ENCODE peak calls at places on chromosomes 12 and 14, in five cellular contexts. One of them, this sample, is unnamed.
A peak's percentile ranks its signal among the peaks of the same experiment; 100 is the strongest.

GRCh38 chr12:21751517-21751916 is 23.0 kb downstream of the KCNJ8 start:
- DNase-seq in left lung: no peak
- DNase-seq in PC-3: no peak
- DNase-seq in HepG2: no peak
- DNase-seq in left ventricle myocardium inferior: no peak
- DNase-seq in this sample: no peak

GRCh38 chr12:27193854-27194544 is 50.1 kb upstream of the STK38L start:
- DNase-seq in left lung: no peak
- DNase-seq in PC-3: no peak
- DNase-seq in HepG2: no peak
- DNase-seq in left ventricle myocardium inferior: peak; percentile 49
- DNase-seq in this sample: peak; percentile 93

GRCh38 chr14:79011091-79011919 is 841.1 kb downstream of the NRXN3 start:
- DNase-seq in left lung: no peak
- DNase-seq in PC-3: peak; percentile 85
- DNase-seq in HepG2: peak; percentile 8
- DNase-seq in left ventricle myocardium inferior: no peak
- DNase-seq in this sample: no peak

GRCh38 chr12:1518486-1518762 is 76.0 kb downstream of the FBXL14 start:
- DNase-seq in left lung: no peak
- DNase-seq in PC-3: no peak
- DNase-seq in HepG2: no peak
- DNase-seq in left ventricle myocardium inferior: no peak
- DNase-seq in this sample: no peak

GRCh38 chr14:74577247-74577947 is 34.6 kb downstream of the LTBP2 start:
- DNase-seq in left lung: no peak
- DNase-seq in PC-3: no peak
- DNase-seq in HepG2: no peak
- DNase-seq in left ventricle myocardium inferior: no peak
- DNase-seq in this sample: no peak

GRCh38 chr12:34406228-34406995 is 384.1 kb downstream of the ALG10 start:
- DNase-seq in left lung: peak; percentile 32
- DNase-seq in PC-3: no peak
- DNase-seq in HepG2: no peak
- DNase-seq in left ventricle myocardium inferior: peak; percentile 3
- DNase-seq in this sample: peak; percentile 42

GRCh38 chr14:105330491-105330895 is 15.9 kb downstream of the PACS2 start:
- DNase-seq in left lung: peak; percentile 71
- DNase-seq in PC-3: peak; percentile 20
- DNase-seq in HepG2: no peak
- DNase-seq in left ventricle myocardium inferior: no peak
- DNase-seq in this sample: no peak

GRCh38 chr12:115407036-115407435 is 723.1 kb upstream of the TBX3 start:
- DNase-seq in left lung: no peak
- DNase-seq in PC-3: no peak
- DNase-seq in HepG2: no peak
- DNase-seq in left ventricle myocardium inferior: no peak
- DNase-seq in this sample: no peak

GRCh38 chr12:54967461-54967860 is 17.1 kb downstream of the TESPA1 start:
- DNase-seq in left lung: no peak
- DNase-seq in PC-3: no peak
- DNase-seq in HepG2: no peak
- DNase-seq in left ventricle myocardium inferior: no peak
- DNase-seq in this sample: no peak

GRCh38 chr12:89695830-89696229 is 12.8 kb downstream of the ATP2B1 start:
- DNase-seq in left lung: no peak
- DNase-seq in PC-3: no peak
- DNase-seq in HepG2: no peak
- DNase-seq in left ventricle myocardium inferior: no peak
- DNase-seq in this sample: no peak

GRCh38 chr12:53327435-53328042 is 6.1 kb upstream of the AAAS start:
- DNase-seq in left lung: no peak
- DNase-seq in PC-3: peak; percentile 40
- DNase-seq in HepG2: no peak
- DNase-seq in left ventricle myocardium inferior: no peak
- DNase-seq in this sample: no peak

GRCh38 chr14:103086771-103087342 is 2.8 kb downstream of the LBHD2 start:
- DNase-seq in left lung: peak; percentile 65
- DNase-seq in PC-3: no peak
- DNase-seq in HepG2: no peak
- DNase-seq in left ventricle myocardium inferior: no peak
- DNase-seq in this sample: no peak

GRCh38 chr14:68548194-68549056 is 244.4 kb downstream of the ZFP36L1 start:
- DNase-seq in left lung: peak; percentile 73
- DNase-seq in PC-3: peak; percentile 97
- DNase-seq in HepG2: no peak
- DNase-seq in left ventricle myocardium inferior: peak; percentile 90
- DNase-seq in this sample: peak; percentile 70

GRCh38 chr12:16605666-16606116 is 271 bp downstream of the LMO3 start:
- DNase-seq in left lung: peak; percentile 59
- DNase-seq in PC-3: peak; percentile 12
- DNase-seq in HepG2: peak; percentile 9
- DNase-seq in left ventricle myocardium inferior: no peak
- DNase-seq in this sample: no peak

GRCh38 chr14:68513137-68513536 is 279.7 kb downstream of the ZFP36L1 start:
- DNase-seq in left lung: no peak
- DNase-seq in PC-3: no peak
- DNase-seq in HepG2: no peak
- DNase-seq in left ventricle myocardium inferior: no peak
- DNase-seq in this sample: no peak

GRCh38 chr14:79373451-79373850 is 837.9 kb downstream of the DIO2 start:
- DNase-seq in left lung: no peak
- DNase-seq in PC-3: no peak
- DNase-seq in HepG2: no peak
- DNase-seq in left ventricle myocardium inferior: no peak
- DNase-seq in this sample: no peak

GRCh38 chr14:90513151-90514014 is 116.6 kb downstream of the CALM1 start:
- DNase-seq in left lung: peak; percentile 90
- DNase-seq in PC-3: peak; percentile 90
- DNase-seq in HepG2: peak; percentile 93
- DNase-seq in left ventricle myocardium inferior: peak; percentile 85
- DNase-seq in this sample: peak; percentile 78

GRCh38 chr12:130592641-130593040 is 123.5 kb downstream of the RIMBP2 start:
- DNase-seq in left lung: no peak
- DNase-seq in PC-3: no peak
- DNase-seq in HepG2: no peak
- DNase-seq in left ventricle myocardium inferior: no peak
- DNase-seq in this sample: no peak

GRCh38 chr12:131383741-131384543 is 326.9 kb upstream of the SFSWAP start:
- DNase-seq in left lung: no peak
- DNase-seq in PC-3: no peak
- DNase-seq in HepG2: no peak
- DNase-seq in left ventricle myocardium inferior: no peak
- DNase-seq in this sample: peak; percentile 47

DNA sequence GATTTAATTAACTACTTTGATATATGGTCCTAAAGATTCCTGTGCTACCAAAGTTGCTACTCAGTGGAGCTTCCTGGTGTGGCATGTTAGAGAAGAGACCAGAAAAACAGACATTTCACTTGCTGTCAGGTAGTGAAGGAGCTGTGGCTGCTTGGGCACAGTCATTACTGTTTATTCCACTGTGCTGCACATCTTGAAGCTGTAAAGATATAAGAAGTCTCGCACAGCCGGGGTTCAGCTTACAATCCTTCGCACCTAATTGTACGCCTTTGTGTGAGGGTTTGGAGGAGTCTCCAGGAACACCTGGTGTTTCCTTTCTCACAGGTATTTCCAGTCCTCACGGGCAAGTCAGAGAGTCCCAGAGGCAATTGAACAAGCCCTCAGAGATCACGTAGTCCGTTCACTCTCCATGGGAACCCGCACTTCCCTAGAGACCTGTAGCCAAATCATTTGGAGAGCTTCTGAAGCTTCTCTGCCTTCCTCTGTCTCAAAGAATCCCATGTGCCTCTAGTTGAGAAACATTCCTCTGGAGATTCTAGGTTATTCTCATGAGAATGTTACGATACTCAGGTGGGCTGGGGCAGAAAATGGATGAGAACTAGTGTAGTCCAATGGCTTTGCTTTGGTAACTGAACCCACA is 4.1 kb downstream of the EVL start:
- DNase-seq in left lung: no peak
- DNase-seq in PC-3: no peak
- DNase-seq in HepG2: no peak
- DNase-seq in left ventricle myocardium inferior: no peak
- DNase-seq in this sample: no peak
- H3K27ac ChIP-seq in left lung: no peak overlapping the region
- H3K27ac ChIP-seq in PC-3: peak overlapping the region; percentile 88
- H3K27ac ChIP-seq in HepG2: no peak overlapping the region
- H3K27ac ChIP-seq in left ventricle myocardium inferior: no peak overlapping the region
- H3K27ac ChIP-seq in this sample: no peak overlapping the region

GRCh38 chr14:60637138-60637489 is 12.2 kb downstream of the SIX1 start:
- DNase-seq in left lung: no peak
- DNase-seq in PC-3: no peak
- DNase-seq in HepG2: no peak
- DNase-seq in left ventricle myocardium inferior: no peak
- DNase-seq in this sample: no peak
- H3K27me3 ChIP-seq in left lung: peaks cover 95% of the 10 kb centered on the region
- H3K27me3 ChIP-seq in PC-3: no peaks in the 10 kb centered on the region
- H3K27me3 ChIP-seq in HepG2: no peaks in the 10 kb centered on the region
- H3K27me3 ChIP-seq in left ventricle myocardium inferior: peaks cover 99% of the 10 kb centered on the region
- H3K27me3 ChIP-seq in this sample: peaks cover 3% of the 10 kb centered on the region

GRCh38 chr12:31324845-31325523 is 966 bp downstream of the SINHCAF start:
- DNase-seq in left lung: peak; percentile 87
- DNase-seq in PC-3: peak; percentile 47
- DNase-seq in HepG2: no peak
- DNase-seq in left ventricle myocardium inferior: peak; percentile 42
- DNase-seq in this sample: peak; percentile 9
- H3K4me1 ChIP-seq in left lung: no peaks in the 10 kb centered on the region
- H3K4me1 ChIP-seq in PC-3: peaks cover 25% of the 10 kb centered on the region
- H3K4me1 ChIP-seq in HepG2: peaks cover 42% of the 10 kb centered on the region
- H3K4me1 ChIP-seq in left ventricle myocardium inferior: peaks cover 43% of the 10 kb centered on the region
- H3K4me1 ChIP-seq in this sample: no peaks in the 10 kb centered on the region

GRCh38 chr12:122965356-122965755 is 907 bp downstream of the ABCB9 start:
- DNase-seq in left lung: no peak
- DNase-seq in PC-3: no peak
- DNase-seq in HepG2: no peak
- DNase-seq in left ventricle myocardium inferior: no peak
- DNase-seq in this sample: no peak
- H3K27ac ChIP-seq in left lung: no peak overlapping the region
- H3K27ac ChIP-seq in PC-3: no peak overlapping the region
- H3K27ac ChIP-seq in HepG2: no peak overlapping the region
- H3K27ac ChIP-seq in left ventricle myocardium inferior: peak overlapping the region; percentile 62
- H3K27ac ChIP-seq in this sample: peak overlapping the region; percentile 14

GRCh38 chr12:57623385-57623784 is 9.6 kb downstream of the B4GALNT1 start:
- DNase-seq in left lung: no peak
- DNase-seq in PC-3: no peak
- DNase-seq in HepG2: no peak
- DNase-seq in left ventricle myocardium inferior: no peak
- DNase-seq in this sample: no peak

GRCh38 chr12:57622293-57623245 is 10.4 kb downstream of the B4GALNT1 start:
- DNase-seq in left lung: no peak
- DNase-seq in PC-3: no peak
- DNase-seq in HepG2: no peak
- DNase-seq in left ventricle myocardium inferior: no peak
- DNase-seq in this sample: no peak

GRCh38 chr12:57620936-57621496 is 9.8 kb downstream of the ARHGEF25 start:
- DNase-seq in left lung: peak; percentile 85
- DNase-seq in PC-3: no peak
- DNase-seq in HepG2: no peak
- DNase-seq in left ventricle myocardium inferior: no peak
- DNase-seq in this sample: no peak

GRCh38 chr12:57620245-57620935 is 9.2 kb downstream of the ARHGEF25 start:
- DNase-seq in left lung: no peak
- DNase-seq in PC-3: no peak
- DNase-seq in HepG2: no peak
- DNase-seq in left ventricle myocardium inferior: no peak
- DNase-seq in this sample: no peak

DNA sequence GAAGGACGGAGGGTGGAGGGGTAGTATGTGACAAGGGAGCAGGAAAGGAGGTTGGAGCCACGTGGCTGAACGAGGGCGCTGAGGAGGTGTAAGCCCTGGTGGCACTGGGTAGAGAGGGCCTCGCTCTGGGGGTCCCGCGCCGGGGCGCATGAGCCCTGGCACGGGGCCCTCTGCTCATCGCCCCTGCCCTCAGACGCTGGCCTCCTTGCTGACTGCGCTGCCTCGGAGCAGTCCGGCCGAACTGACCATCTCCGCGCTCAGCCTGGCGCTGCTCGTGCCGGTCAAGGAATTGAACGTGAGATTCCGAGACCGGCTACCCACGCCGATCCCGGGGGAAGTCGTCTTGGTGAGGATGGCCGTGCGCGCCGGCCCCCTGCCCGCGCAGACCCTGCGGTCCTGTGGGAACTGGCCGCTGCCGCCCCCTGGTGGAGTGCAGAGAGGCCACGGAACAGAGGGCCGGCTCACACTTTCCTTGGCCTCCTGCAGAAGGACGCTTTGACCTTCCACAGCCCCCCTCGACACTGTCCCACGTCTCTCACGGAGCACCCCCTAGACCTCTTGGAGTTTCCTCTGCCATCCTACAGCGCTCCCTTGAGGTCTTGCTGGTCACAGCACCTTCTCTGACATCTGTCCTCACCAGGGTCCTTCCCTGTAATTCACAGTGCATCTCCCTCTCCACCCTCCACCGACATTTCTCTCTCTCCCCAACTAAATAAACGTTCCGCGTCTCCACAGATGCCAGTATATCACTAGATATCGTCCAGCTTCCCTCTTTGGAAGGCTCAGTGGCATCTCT is 10.5 kb downstream of the ARHGEF25 start:
- DNase-seq in left lung: peak; percentile 91
- DNase-seq in PC-3: peak; percentile 44
- DNase-seq in HepG2: no peak
- DNase-seq in left ventricle myocardium inferior: peak; percentile 64
- DNase-seq in this sample: no peak
- H3K27me3 ChIP-seq in left lung: peaks cover 100% of the 10 kb centered on the region
- H3K27me3 ChIP-seq in PC-3: peaks cover 15% of the 10 kb centered on the region
- H3K27me3 ChIP-seq in HepG2: peaks cover 50% of the 10 kb centered on the region
- H3K27me3 ChIP-seq in left ventricle myocardium inferior: peaks cover 88% of the 10 kb centered on the region
- H3K27me3 ChIP-seq in this sample: no peaks in the 10 kb centered on the region

DNA sequence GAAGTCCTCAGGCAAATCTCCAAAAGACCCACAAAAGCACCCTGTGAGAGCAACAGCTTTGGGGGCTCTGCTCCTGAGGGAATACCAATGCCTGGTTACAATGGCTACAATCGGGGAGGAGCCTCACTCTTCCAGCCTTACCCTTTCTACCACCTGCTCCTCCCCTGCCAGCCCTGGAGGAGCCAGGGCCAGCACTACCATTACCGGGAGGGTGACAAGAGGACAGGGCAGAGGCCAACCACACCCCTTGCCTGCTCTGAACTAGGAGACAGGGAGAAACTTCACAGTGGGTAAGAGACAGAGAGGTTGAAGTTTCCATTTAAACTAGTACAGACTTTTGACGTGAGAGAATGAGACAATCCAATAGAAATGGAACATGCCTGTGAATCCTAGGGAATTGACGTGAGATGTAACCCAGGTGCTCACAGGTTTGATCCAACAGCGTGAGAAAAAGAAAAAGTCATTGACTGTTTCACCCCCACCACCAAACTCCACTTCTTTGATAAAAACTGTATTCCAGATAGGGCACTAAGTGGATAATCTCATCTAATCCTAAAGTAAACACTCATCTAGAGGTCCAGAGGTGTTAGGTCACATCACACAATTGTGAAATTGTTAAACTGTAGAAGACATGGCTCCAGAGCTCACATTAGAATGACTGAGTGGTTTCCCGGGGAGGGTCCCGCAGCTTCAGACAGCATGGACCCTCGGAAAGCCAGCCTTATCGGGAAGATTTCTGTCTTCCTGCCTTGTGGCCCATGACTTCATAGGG is 8.4 kb upstream of the TC2N start:
- DNase-seq in left lung: no peak
- DNase-seq in PC-3: no peak
- DNase-seq in HepG2: peak; percentile 32
- DNase-seq in left ventricle myocardium inferior: no peak
- DNase-seq in this sample: no peak
- H3K4me1 ChIP-seq in left lung: peaks cover 19% of the 10 kb centered on the region
- H3K4me1 ChIP-seq in PC-3: peaks cover 27% of the 10 kb centered on the region
- H3K4me1 ChIP-seq in HepG2: peaks cover 21% of the 10 kb centered on the region
- H3K4me1 ChIP-seq in left ventricle myocardium inferior: peaks cover 21% of the 10 kb centered on the region
- H3K4me1 ChIP-seq in this sample: peaks cover 32% of the 10 kb centered on the region

GRCh38 chr12:93361159-93361919 is 16.4 kb upstream of the NUDT4 start:
- DNase-seq in left lung: no peak
- DNase-seq in PC-3: no peak
- DNase-seq in HepG2: no peak
- DNase-seq in left ventricle myocardium inferior: peak; percentile 70
- DNase-seq in this sample: peak; percentile 74
- H3K27ac ChIP-seq in left lung: no peak overlapping the region
- H3K27ac ChIP-seq in PC-3: no peak overlapping the region
- H3K27ac ChIP-seq in HepG2: no peak overlapping the region
- H3K27ac ChIP-seq in left ventricle myocardium inferior: peak overlapping the region; percentile 81
- H3K27ac ChIP-seq in this sample: peak overlapping the region; percentile 50